ENCODE peak calls at places on chromosome 1, in seven cellular contexts. S, A, V, U, E, W and B are unnamed samples. For H3K27me3, the result is how much of the 10 kb centered on the place peaks cover.

GRCh38 chr1:198018529-198018928 is 101.4 kb downstream of the LHX9 start:
- DNase-seq in U (no peak), S (peak), W (no peak), V (no peak), A (no peak), E (no peak), B (no peak)

GRCh38 chr1:160489513-160490261 is 33.4 kb downstream of the SLAMF6 start:
- DNase-seq in S (no peak), V (no peak), U (no peak), W (no peak), E (no peak), A (no peak), B (no peak)

GRCh38 chr1:228222548-228222947 is 14.7 kb downstream of the OBSCN start:
- DNase-seq in W (no peak), V (peak), E (peak), A (no peak), S (no peak), U (no peak), B (no peak)

GRCh38 chr1:182625716-182626504 is 21.7 kb upstream of the RGS16 start:
- DNase-seq in U (no peak), W (no peak), E (no peak), A (no peak), S (no peak), V (no peak), B (no peak)

GRCh38 chr1:18636762-18637552 is 6.3 kb downstream of the PAX7 start:
- DNase-seq in S (no peak), E (peak), V (no peak), A (no peak), U (no peak), W (peak), B (no peak)

GRCh38 chr1:54973205-54973921 is 7.1 kb upstream of the TMEM61 start:
- DNase-seq in S (peak), A (no peak), V (peak), W (peak), U (no peak), E (no peak), B (peak)

GRCh38 chr1:230425252-230426061 is 675 bp downstream of the PGBD5 start:
- DNase-seq in S (no peak), U (peak), E (peak), V (no peak), W (peak), A (no peak), B (no peak)

GRCh38 chr1:94698341-94698740 is 121.8 kb upstream of the SLC44A3 start:
- DNase-seq in W (no peak), S (no peak), A (no peak), U (no peak), E (no peak), V (no peak), B (no peak)

GRCh38 chr1:1627261-1627841 is 4.6 kb upstream of the MMP23B start:
- DNase-seq in S (peak), W (no peak), A (no peak), E (peak), U (no peak), V (no peak), B (no peak)

GRCh38 chr1:36763771-36764170 is 270.5 kb downstream of the GRIK3 start:
- DNase-seq in V (no peak), S (no peak), U (peak), W (no peak), E (no peak), A (no peak), B (no peak)

GRCh38 chr1:99579691-99580171 is 66.2 kb upstream of the PALMD start:
- DNase-seq in V (peak), S (no peak), W (no peak), A (no peak), E (no peak), U (no peak), B (no peak)

GRCh38 chr1:203592156-203592555 is 34.5 kb upstream of the ATP2B4 start:
- DNase-seq in V (peak), E (peak), W (no peak), U (no peak), A (no peak), S (no peak), B (peak)

GRCh38 chr1:19665456-19666138 is 922 bp downstream of the HTR6 start:
- DNase-seq in U (peak), A (no peak), V (no peak), W (peak), S (no peak), E (peak), B (no peak)

GRCh38 chr1:217562229-217562878 is 68.5 kb downstream of the GPATCH2 start:
- DNase-seq in U (no peak), W (no peak), E (no peak), S (no peak), V (peak), A (no peak), B (no peak)

GRCh38 chr1:67355745-67356424 is 48.2 kb downstream of the IL12RB2 start:
- DNase-seq in S (no peak), V (no peak), W (no peak), A (no peak), E (no peak), U (peak), B (no peak)

GRCh38 chr1:162192323-162192678 is 122.8 kb downstream of the NOS1AP start:
- DNase-seq in E (no peak), S (no peak), U (no peak), W (no peak), V (no peak), A (no peak), B (no peak)

GRCh38 chr1:40004857-40005256 is 35.7 kb upstream of the CAP1 start:
- DNase-seq in S (no peak), E (no peak), U (peak), V (no peak), A (no peak), W (no peak), B (no peak)

GRCh38 chr1:31783846-31784245 is 19.7 kb upstream of the ADGRB2 start:
- DNase-seq in V (no peak), A (no peak), E (no peak), S (no peak), W (no peak), U (no peak), B (no peak)

GRCh38 chr1:99507906-99508732 is 137.8 kb upstream of the PALMD start:
- DNase-seq in U (no peak), A (no peak), V (no peak), E (no peak), W (no peak), S (no peak), B (no peak)

GRCh38 chr1:8083739-8084484 is 57.8 kb upstream of the ERRFI1 start:
- DNase-seq in V (peak), A (no peak), E (no peak), W (no peak), U (no peak), S (no peak), B (no peak)

GRCh38 chr1:27864264-27864895 is 8.0 kb upstream of the THEMIS2 start:
- DNase-seq in A (peak), S (no peak), U (no peak), E (no peak), V (no peak), W (no peak), B (no peak)

DNA sequence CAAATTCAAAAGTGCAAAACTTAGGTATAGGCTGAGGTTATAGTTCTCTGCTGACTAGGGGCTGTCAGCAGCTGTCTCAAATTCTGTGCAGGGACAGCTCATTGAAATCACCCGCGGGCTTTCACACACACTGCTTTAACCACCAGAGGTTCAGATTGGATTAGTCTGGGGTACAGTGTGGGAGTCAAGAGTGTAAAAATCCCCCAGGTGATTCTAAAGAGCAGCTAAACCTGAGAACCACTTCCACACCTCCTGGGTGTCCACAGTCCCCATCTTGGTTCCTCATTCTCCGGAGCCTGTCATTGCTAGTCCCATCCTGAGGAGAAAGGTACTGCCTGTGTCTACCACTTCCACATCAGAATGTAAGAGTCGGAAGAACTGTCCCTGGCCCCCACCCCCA is 9.9 kb upstream of the TDRD10 start:
- DNase-seq in A (peak), S (no peak), W (no peak), U (no peak), V (no peak), E (no peak), B (no peak)
- H3K27me3 ChIP-seq in A (under half), S (under half), W (under half), U (under half), V (under half), E (under half), B (under half)

DNA sequence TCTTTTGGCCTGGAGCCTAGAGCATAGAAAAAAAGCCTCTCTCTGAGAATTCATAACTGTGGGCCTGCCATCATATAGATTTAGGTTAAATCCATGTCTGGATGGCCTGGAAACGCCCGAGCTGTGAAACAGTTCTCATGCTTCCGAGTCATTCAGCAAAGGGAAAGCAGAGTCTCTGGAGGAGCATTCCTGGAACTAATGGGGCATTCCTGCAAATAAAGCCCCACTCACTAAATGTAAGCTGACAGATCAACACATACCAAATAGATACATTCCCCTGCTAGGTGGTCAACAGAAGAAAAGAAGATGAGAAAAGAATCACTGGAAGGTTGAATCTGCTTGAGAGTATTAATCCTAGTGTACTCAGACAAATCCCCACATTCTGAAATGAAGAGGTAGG is 75.9 kb upstream of the GNG4 start:
- DNase-seq in E (no peak), W (no peak), A (no peak), S (no peak), V (no peak), U (no peak), B (peak)
- TF ChIP-seq YY1 in E (no peak), W (no peak), A (no peak), S (no peak), V (no peak), U (no peak), B (no peak)

GRCh38 chr1:6100801-6101783 is 55.4 kb downstream of the KCNAB2 start:
- DNase-seq in W (no peak), S (no peak), V (no peak), U (no peak), A (no peak), E (no peak), B (no peak)

GRCh38 chr1:6098303-6099215 is 52.9 kb downstream of the KCNAB2 start:
- DNase-seq in E (no peak), W (peak), U (no peak), A (no peak), V (no peak), S (no peak), B (no peak)

GRCh38 chr1:6099297-6099696 is 53.6 kb downstream of the KCNAB2 start:
- DNase-seq in W (no peak), A (no peak), V (no peak), E (no peak), U (no peak), S (no peak), B (no peak)

GRCh38 chr1:6101826-6102225 is 56.1 kb downstream of the KCNAB2 start:
- DNase-seq in W (no peak), V (no peak), U (no peak), S (no peak), A (no peak), E (no peak), B (no peak)

DNA sequence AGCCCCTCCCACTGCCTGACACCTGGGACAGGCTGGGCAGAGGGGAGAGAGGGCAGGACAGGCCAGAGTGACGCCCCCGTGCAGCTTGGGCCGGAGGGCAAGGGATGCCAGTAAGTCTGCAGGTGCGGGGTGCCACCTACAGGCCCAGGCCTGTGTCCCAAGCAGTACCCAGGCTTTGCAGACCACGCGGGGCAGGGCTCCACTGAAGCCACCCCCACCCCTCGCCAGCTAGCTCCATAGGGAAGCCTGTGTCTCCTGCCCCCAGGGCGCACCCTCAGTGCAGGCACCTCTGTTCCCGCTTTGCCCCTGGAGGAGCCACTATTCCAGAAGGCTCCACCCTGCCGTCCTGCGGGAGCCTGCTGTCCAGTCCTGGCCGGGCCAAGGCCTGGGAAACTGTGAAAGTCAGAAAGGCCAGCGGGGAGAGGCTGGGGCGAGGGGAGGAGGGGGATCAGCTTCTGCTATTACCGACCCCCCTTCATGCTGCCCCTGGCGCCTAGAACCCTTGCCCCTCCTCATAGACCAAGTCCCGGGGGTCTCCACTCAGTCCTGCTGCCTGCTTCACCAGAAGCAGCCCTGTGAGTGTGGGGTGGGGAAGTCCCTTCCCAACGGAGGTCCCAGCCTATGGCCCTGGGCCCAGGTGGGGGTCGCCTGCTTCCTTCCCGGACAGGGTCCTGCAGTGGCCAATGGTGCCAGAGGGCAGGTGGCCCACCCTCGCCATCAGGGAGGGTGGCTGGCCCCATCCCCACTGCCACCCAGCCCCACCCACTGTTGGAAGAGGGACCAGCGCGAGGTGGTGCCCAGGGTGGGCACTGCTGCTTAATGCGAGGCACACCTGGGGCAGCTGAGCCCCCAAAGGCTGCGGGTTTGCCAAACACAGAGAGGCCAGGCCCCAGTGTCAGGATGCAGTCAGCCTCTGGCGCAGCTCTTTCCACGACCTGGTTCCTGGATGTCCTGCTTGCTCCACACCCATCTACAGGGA is 54.4 kb downstream of the KCNAB2 start:
- DNase-seq in E (no peak), W (peak), V (no peak), S (no peak), U (no peak), A (no peak), B (no peak)
- H3K27me3 ChIP-seq in E (under half), W (under half), V (under half), S (under half), U (under half), A (under half), B (under half)

GRCh38 chr1:200053639-200054038 is 26.1 kb downstream of the NR5A2 start:
- DNase-seq in S (no peak), E (no peak), U (no peak), W (no peak), V (no peak), A (no peak), B (no peak)
- TF ChIP-seq YY1 in S (no peak), E (no peak), U (no peak), W (no peak), V (no peak), A (no peak), B (no peak)

GRCh38 chr1:75136158-75136815 is 2.1 kb downstream of the LHX8 start:
- DNase-seq in A (no peak), E (peak), V (no peak), S (no peak), U (no peak), W (peak), B (no peak)

GRCh38 chr1:75134939-75135828 is 996 bp downstream of the LHX8 start:
- DNase-seq in E (peak), S (no peak), V (no peak), A (no peak), W (peak), U (no peak), B (no peak)

GRCh38 chr1:75134656-75134938 is 409 bp downstream of the LHX8 start:
- DNase-seq in U (no peak), A (no peak), E (no peak), V (no peak), W (no peak), S (no peak), B (no peak)

GRCh38 chr1:75136921-75137641 is 2.9 kb downstream of the LHX8 start:
- DNase-seq in E (peak), U (no peak), A (no peak), V (no peak), S (no peak), W (no peak), B (no peak)

DNA sequence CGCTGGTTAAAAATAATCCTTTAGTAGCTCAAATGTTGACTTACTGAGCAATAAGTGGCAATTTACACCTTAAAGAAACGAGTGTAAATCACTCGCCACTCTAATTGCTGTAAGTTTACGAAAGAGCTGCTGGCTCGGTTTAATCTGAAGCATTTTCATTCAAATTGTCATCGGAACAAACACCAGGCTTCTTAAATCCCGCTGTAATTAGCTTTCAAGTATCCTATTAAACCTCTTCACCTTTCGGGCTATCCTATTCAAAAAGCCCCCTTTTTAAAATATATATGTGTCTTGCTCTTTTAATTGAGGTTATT is 1.6 kb downstream of the LHX8 start:
- DNase-seq in V (no peak), U (no peak), S (no peak), A (no peak), E (no peak), W (no peak), B (no peak)
- H3K27me3 ChIP-seq in V (under half), U (half or more), S (under half), A (under half), E (half or more), W (half or more), B (half or more)

GRCh38 chr1:247487057-247487456 is 29.2 kb upstream of the OR2B11 start:
- DNase-seq in A (peak), E (peak), U (peak), W (peak), V (peak), S (peak), B (peak)
- TF ChIP-seq YY1 in A (peak), E (no peak), U (no peak), W (no peak), V (no peak), S (no peak), B (no peak)